ENCODE peak calls at places on chromosomes 7 and 10, in seven cellular contexts. J is HepG2, X is transverse colon, P is NB4, C is GM10248, T is testis, M is fibroblast of lung. Q is an unnamed sample.

GRCh38 chr7:66696774-66697191 is 43.8 kb upstream of the RABGEF1 start:
- DNase-seq in X (no peak), M (peak), C (no peak), J (peak), P (peak), T (no peak), Q (no peak)

GRCh38 chr7:135716677-135717238 is 11.2 kb downstream of the SLC13A4 start:
- DNase-seq in J (no peak), T (no peak), X (no peak), C (no peak), P (no peak), M (peak), Q (peak)

GRCh38 chr10:74991435-74991834 is 120.0 kb upstream of the SAMD8 start:
- DNase-seq in M (no peak), C (no peak), T (no peak), J (peak), X (no peak), P (peak), Q (peak)

GRCh38 chr7:31104361-31105255 is 52.5 kb downstream of the ADCYAP1R1 start:
- DNase-seq in C (no peak), P (no peak), T (no peak), J (no peak), M (no peak), X (peak), Q (no peak)

GRCh38 chr10:79148452-79149344 is 79.9 kb downstream of the ZMIZ1 start:
- DNase-seq in P (no peak), C (no peak), T (peak), M (peak), X (peak), J (no peak), Q (no peak)

GRCh38 chr7:471191-471865 is 48.3 kb downstream of the PDGFA start:
- DNase-seq in T (no peak), P (no peak), J (no peak), M (no peak), X (no peak), C (no peak), Q (no peak)

GRCh38 chr7:11193131-11193867 is 219.6 kb downstream of the PHF14 start:
- DNase-seq in J (peak), M (peak), X (no peak), C (no peak), T (no peak), P (no peak), Q (no peak)

GRCh38 chr7:30238721-30239441 is 45.5 kb upstream of the ZNRF2 start:
- DNase-seq in C (peak), M (peak), J (peak), T (no peak), P (no peak), X (peak), Q (no peak)

GRCh38 chr7:116802784-116803183 is 59.6 kb upstream of the CAPZA2 start:
- DNase-seq in M (peak), X (peak), C (peak), J (peak), T (peak), P (peak), Q (peak)

GRCh38 chr10:58743466-58744115 is 230.9 kb downstream of the BICC1 start:
- DNase-seq in M (peak), T (no peak), C (no peak), J (no peak), X (no peak), P (no peak), Q (peak)

GRCh38 chr7:883029-884021 is 7.0 kb downstream of the GET4 start:
- DNase-seq in J (no peak), P (no peak), C (no peak), T (peak), M (no peak), X (no peak), Q (no peak)

DNA sequence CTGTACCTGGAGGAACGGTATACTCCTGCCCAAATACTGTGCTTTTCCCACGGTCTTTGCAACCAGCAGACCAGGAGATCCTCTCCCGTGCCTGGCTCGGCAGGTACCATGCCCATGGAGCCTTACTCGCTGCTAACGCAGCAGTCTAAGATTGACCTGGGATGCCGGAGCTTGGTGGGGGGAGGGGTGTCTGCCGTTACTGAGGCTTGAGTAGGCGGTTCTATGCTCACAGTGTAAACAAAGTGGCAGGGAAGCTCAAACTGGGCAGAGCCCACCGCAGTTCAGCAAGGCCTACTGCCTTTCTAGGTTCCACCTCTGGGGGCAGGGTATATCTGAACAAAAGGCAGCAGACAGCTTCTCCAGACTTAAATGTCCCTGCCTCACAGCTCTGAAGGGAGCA is 22.7 kb downstream of the VPS41 start:
- DNase-seq in X (no peak), C (no peak), T (no peak), P (no peak), M (no peak), J (no peak), Q (no peak)
- TF ChIP-seq CTCF in X (no peak), C (no peak), T (no peak), P (no peak), M (no peak), J (no peak), Q (no peak)

DNA sequence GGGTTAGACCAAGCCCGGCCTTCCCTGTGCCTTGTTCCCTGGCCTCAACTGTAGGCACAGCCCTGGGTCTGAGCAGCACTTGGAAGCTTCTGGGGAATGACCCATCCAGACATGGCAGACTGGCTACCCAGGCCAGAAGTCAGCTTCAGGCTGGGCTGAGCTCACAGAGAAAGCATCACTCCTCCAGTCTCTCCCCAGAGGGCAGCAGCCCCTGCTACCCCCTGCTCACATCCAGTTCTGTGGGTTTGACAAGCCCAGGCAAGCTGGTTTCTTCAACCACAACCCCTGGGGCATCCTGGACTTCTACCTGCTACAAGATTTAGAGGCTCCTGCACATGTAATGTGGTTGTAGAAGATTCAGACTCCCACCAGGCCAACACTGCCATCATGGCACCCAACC is 9.0 kb downstream of the C10orf71 start:
- DNase-seq in M (no peak), J (no peak), P (peak), C (no peak), X (no peak), T (no peak), Q (no peak)
- TF ChIP-seq CTCF in M (no peak), J (no peak), P (no peak), C (no peak), X (no peak), T (no peak), Q (no peak)

DNA sequence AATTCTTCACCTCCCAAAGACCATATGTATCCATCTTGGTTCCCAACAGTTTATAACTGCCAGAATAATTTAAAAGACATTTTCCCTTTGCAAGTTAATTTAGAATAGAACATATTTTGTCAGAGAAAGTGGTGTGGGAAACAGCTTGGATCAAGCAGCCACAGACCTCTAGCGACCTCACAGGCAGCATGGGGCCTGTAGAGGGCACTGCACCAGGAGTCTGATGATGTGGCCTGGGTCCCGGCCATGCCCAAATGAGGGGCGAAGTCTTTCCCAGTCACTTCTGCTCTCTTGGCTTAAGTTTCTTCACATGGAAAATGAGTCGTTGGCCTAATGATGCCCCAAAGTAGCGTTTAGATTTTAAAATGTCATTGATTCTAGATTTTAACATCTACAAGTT is 243.2 kb downstream of the SDK1 start:
- DNase-seq in P (no peak), M (no peak), J (no peak), T (no peak), X (no peak), C (no peak), Q (no peak)
- TF ChIP-seq CTCF in P (peak), M (peak), J (peak), T (no peak), X (no peak), C (no peak), Q (peak)

GRCh38 chr7:151272410-151272809 is 23.9 kb upstream of the SMARCD3 start:
- DNase-seq in M (no peak), J (no peak), X (no peak), C (no peak), P (peak), T (no peak), Q (no peak)
- TF ChIP-seq CTCF in M (peak), J (no peak), X (no peak), C (no peak), P (no peak), T (no peak), Q (no peak)

GRCh38 chr10:65950075-65950474 is 975.8 kb upstream of the LRRTM3 start:
- DNase-seq in P (no peak), J (no peak), C (no peak), X (no peak), M (no peak), T (no peak), Q (peak)
- TF ChIP-seq CTCF in P (no peak), J (no peak), C (no peak), X (no peak), M (no peak), T (no peak), Q (no peak)